ENCODE peak calls at places on chromosomes 2 and 18, in six cellular contexts. One of them, this sample, is unnamed.

GRCh38 chr2:31386648-31387047 is 27.9 kb downstream of the XDH start:
- DNase-seq in cardiac fibroblast: peak
- DNase-seq in activated CD8-positive, alpha-beta memory T cell treated with anti-CD3 and anti-CD28 coated beads for 48 hours: no peak
- DNase-seq in psoas muscle: no peak
- DNase-seq in SJSA1: no peak
- DNase-seq in A549: peak
- DNase-seq in this sample: no peak

GRCh38 chr2:72827999-72828646 is 2.3 kb upstream of the EXOC6B start:
- DNase-seq in SJSA1: peak
- DNase-seq in psoas muscle: no peak
- DNase-seq in A549: peak
- DNase-seq in activated CD8-positive, alpha-beta memory T cell treated with anti-CD3 and anti-CD28 coated beads for 48 hours: no peak
- DNase-seq in cardiac fibroblast: peak
- DNase-seq in this sample: peak

GRCh38 chr2:217494572-217494971 is 508.2 kb downstream of the TNS1 start:
- DNase-seq in activated CD8-positive, alpha-beta memory T cell treated with anti-CD3 and anti-CD28 coated beads for 48 hours: no peak
- DNase-seq in A549: no peak
- DNase-seq in psoas muscle: no peak
- DNase-seq in cardiac fibroblast: no peak
- DNase-seq in SJSA1: no peak
- DNase-seq in this sample: no peak

GRCh38 chr18:32381761-32382160 is 88.9 kb downstream of the GAREM1 start:
- DNase-seq in SJSA1: no peak
- DNase-seq in A549: no peak
- DNase-seq in cardiac fibroblast: no peak
- DNase-seq in activated CD8-positive, alpha-beta memory T cell treated with anti-CD3 and anti-CD28 coated beads for 48 hours: no peak
- DNase-seq in psoas muscle: no peak
- DNase-seq in this sample: no peak

GRCh38 chr2:240431663-240432424 is 3.6 kb upstream of the GPC1 start:
- DNase-seq in A549: no peak
- DNase-seq in activated CD8-positive, alpha-beta memory T cell treated with anti-CD3 and anti-CD28 coated beads for 48 hours: no peak
- DNase-seq in SJSA1: no peak
- DNase-seq in psoas muscle: no peak
- DNase-seq in cardiac fibroblast: no peak
- DNase-seq in this sample: no peak

GRCh38 chr18:79484661-79485621 is 89.2 kb downstream of the NFATC1 start:
- DNase-seq in psoas muscle: peak
- DNase-seq in SJSA1: peak
- DNase-seq in A549: no peak
- DNase-seq in activated CD8-positive, alpha-beta memory T cell treated with anti-CD3 and anti-CD28 coated beads for 48 hours: no peak
- DNase-seq in cardiac fibroblast: peak
- DNase-seq in this sample: peak

GRCh38 chr18:2104620-2105462 is 466.5 kb downstream of the METTL4 start:
- DNase-seq in A549: peak
- DNase-seq in psoas muscle: no peak
- DNase-seq in SJSA1: peak
- DNase-seq in activated CD8-positive, alpha-beta memory T cell treated with anti-CD3 and anti-CD28 coated beads for 48 hours: peak
- DNase-seq in cardiac fibroblast: peak
- DNase-seq in this sample: peak

GRCh38 chr2:219109468-219109867 is 48.7 kb upstream of the IHH start:
- DNase-seq in SJSA1: no peak
- DNase-seq in A549: no peak
- DNase-seq in psoas muscle: no peak
- DNase-seq in cardiac fibroblast: no peak
- DNase-seq in activated CD8-positive, alpha-beta memory T cell treated with anti-CD3 and anti-CD28 coated beads for 48 hours: peak
- DNase-seq in this sample: no peak

GRCh38 chr2:160331258-160332025 is 131.4 kb upstream of the ITGB6 start:
- DNase-seq in cardiac fibroblast: no peak
- DNase-seq in A549: no peak
- DNase-seq in activated CD8-positive, alpha-beta memory T cell treated with anti-CD3 and anti-CD28 coated beads for 48 hours: no peak
- DNase-seq in psoas muscle: no peak
- DNase-seq in SJSA1: no peak
- DNase-seq in this sample: no peak

GRCh38 chr2:240325654-240326031 is 109.8 kb upstream of the GPC1 start:
- DNase-seq in cardiac fibroblast: peak
- DNase-seq in A549: no peak
- DNase-seq in activated CD8-positive, alpha-beta memory T cell treated with anti-CD3 and anti-CD28 coated beads for 48 hours: no peak
- DNase-seq in psoas muscle: peak
- DNase-seq in SJSA1: no peak
- DNase-seq in this sample: peak

GRCh38 chr2:18651842-18652774 is 62.7 kb upstream of the NT5C1B start:
- DNase-seq in A549: no peak
- DNase-seq in activated CD8-positive, alpha-beta memory T cell treated with anti-CD3 and anti-CD28 coated beads for 48 hours: no peak
- DNase-seq in psoas muscle: no peak
- DNase-seq in cardiac fibroblast: peak
- DNase-seq in SJSA1: peak
- DNase-seq in this sample: no peak

GRCh38 chr2:141384676-141385075 is 746.1 kb downstream of the LRP1B start:
- DNase-seq in psoas muscle: no peak
- DNase-seq in activated CD8-positive, alpha-beta memory T cell treated with anti-CD3 and anti-CD28 coated beads for 48 hours: no peak
- DNase-seq in cardiac fibroblast: no peak
- DNase-seq in A549: peak
- DNase-seq in SJSA1: no peak
- DNase-seq in this sample: no peak

GRCh38 chr2:46942143-46942526 is 26.5 kb upstream of the MCFD2 start:
- DNase-seq in psoas muscle: peak
- DNase-seq in cardiac fibroblast: peak
- DNase-seq in activated CD8-positive, alpha-beta memory T cell treated with anti-CD3 and anti-CD28 coated beads for 48 hours: peak
- DNase-seq in A549: no peak
- DNase-seq in SJSA1: no peak
- DNase-seq in this sample: peak

GRCh38 chr2:27020337-27020948 is 12.3 kb upstream of the TMEM214 start:
- DNase-seq in psoas muscle: peak
- DNase-seq in SJSA1: no peak
- DNase-seq in activated CD8-positive, alpha-beta memory T cell treated with anti-CD3 and anti-CD28 coated beads for 48 hours: no peak
- DNase-seq in cardiac fibroblast: no peak
- DNase-seq in A549: no peak
- DNase-seq in this sample: no peak

GRCh38 chr2:235263205-235264120 is 230.4 kb upstream of the AGAP1 start:
- DNase-seq in SJSA1: peak
- DNase-seq in A549: peak
- DNase-seq in psoas muscle: peak
- DNase-seq in cardiac fibroblast: peak
- DNase-seq in activated CD8-positive, alpha-beta memory T cell treated with anti-CD3 and anti-CD28 coated beads for 48 hours: no peak
- DNase-seq in this sample: peak

GRCh38 chr2:233448565-233448964 is 94.3 kb downstream of the DGKD start:
- DNase-seq in activated CD8-positive, alpha-beta memory T cell treated with anti-CD3 and anti-CD28 coated beads for 48 hours: no peak
- DNase-seq in psoas muscle: no peak
- DNase-seq in A549: peak
- DNase-seq in cardiac fibroblast: peak
- DNase-seq in SJSA1: no peak
- DNase-seq in this sample: no peak

GRCh38 chr2:166239548-166239947 is 111.7 kb upstream of the SCN1A start:
- DNase-seq in A549: peak
- DNase-seq in SJSA1: peak
- DNase-seq in cardiac fibroblast: peak
- DNase-seq in psoas muscle: no peak
- DNase-seq in activated CD8-positive, alpha-beta memory T cell treated with anti-CD3 and anti-CD28 coated beads for 48 hours: no peak
- DNase-seq in this sample: peak

GRCh38 chr2:3633089-3633981 is 24.7 kb upstream of the ALLC start:
- DNase-seq in psoas muscle: peak
- DNase-seq in cardiac fibroblast: peak
- DNase-seq in SJSA1: no peak
- DNase-seq in A549: no peak
- DNase-seq in activated CD8-positive, alpha-beta memory T cell treated with anti-CD3 and anti-CD28 coated beads for 48 hours: no peak
- DNase-seq in this sample: no peak

GRCh38 chr18:6107794-6108193 is 212.5 kb upstream of the TMEM200C start:
- DNase-seq in activated CD8-positive, alpha-beta memory T cell treated with anti-CD3 and anti-CD28 coated beads for 48 hours: no peak
- DNase-seq in A549: no peak
- DNase-seq in SJSA1: no peak
- DNase-seq in cardiac fibroblast: no peak
- DNase-seq in psoas muscle: no peak
- DNase-seq in this sample: no peak

GRCh38 chr2:222088561-222088960 is 210.2 kb downstream of the PAX3 start:
- DNase-seq in psoas muscle: no peak
- DNase-seq in cardiac fibroblast: no peak
- DNase-seq in A549: no peak
- DNase-seq in SJSA1: no peak
- DNase-seq in activated CD8-positive, alpha-beta memory T cell treated with anti-CD3 and anti-CD28 coated beads for 48 hours: no peak
- DNase-seq in this sample: no peak

GRCh38 chr2:120231974-120232635 is 8.9 kb upstream of the TMEM185B start:
- DNase-seq in cardiac fibroblast: no peak
- DNase-seq in psoas muscle: peak
- DNase-seq in A549: no peak
- DNase-seq in SJSA1: peak
- DNase-seq in activated CD8-positive, alpha-beta memory T cell treated with anti-CD3 and anti-CD28 coated beads for 48 hours: peak
- DNase-seq in this sample: no peak

GRCh38 chr18:73101977-73102376 is 234.2 kb upstream of the NETO1 start:
- DNase-seq in SJSA1: no peak
- DNase-seq in A549: no peak
- DNase-seq in cardiac fibroblast: peak
- DNase-seq in psoas muscle: no peak
- DNase-seq in activated CD8-positive, alpha-beta memory T cell treated with anti-CD3 and anti-CD28 coated beads for 48 hours: no peak
- DNase-seq in this sample: no peak

GRCh38 chr2:238811765-238812164 is 36.1 kb upstream of the TWIST2 start:
- DNase-seq in SJSA1: no peak
- DNase-seq in cardiac fibroblast: no peak
- DNase-seq in psoas muscle: no peak
- DNase-seq in A549: no peak
- DNase-seq in activated CD8-positive, alpha-beta memory T cell treated with anti-CD3 and anti-CD28 coated beads for 48 hours: no peak
- DNase-seq in this sample: no peak

GRCh38 chr2:69683170-69683971 is 39.8 kb upstream of the AAK1 start:
- DNase-seq in activated CD8-positive, alpha-beta memory T cell treated with anti-CD3 and anti-CD28 coated beads for 48 hours: no peak
- DNase-seq in psoas muscle: no peak
- DNase-seq in cardiac fibroblast: peak
- DNase-seq in A549: peak
- DNase-seq in SJSA1: peak
- DNase-seq in this sample: peak

GRCh38 chr2:96953611-96954489 is 32.5 kb downstream of the FAM178B start:
- DNase-seq in activated CD8-positive, alpha-beta memory T cell treated with anti-CD3 and anti-CD28 coated beads for 48 hours: no peak
- DNase-seq in SJSA1: no peak
- DNase-seq in cardiac fibroblast: no peak
- DNase-seq in A549: no peak
- DNase-seq in psoas muscle: peak
- DNase-seq in this sample: no peak

GRCh38 chr2:1837022-1837421 is 92.7 kb upstream of the PXDN start:
- DNase-seq in A549: no peak
- DNase-seq in SJSA1: no peak
- DNase-seq in cardiac fibroblast: no peak
- DNase-seq in psoas muscle: no peak
- DNase-seq in activated CD8-positive, alpha-beta memory T cell treated with anti-CD3 and anti-CD28 coated beads for 48 hours: no peak
- DNase-seq in this sample: no peak

This sample was measured in PC-9.